ENCODE peak calls at places on chromosomes 12 and 14, in seven cellular contexts. N is neuronal stem cell; S is sigmoid colon; C is stimulated activated CD8-positive, alpha-beta memory T cell treated with anti-CD3 and anti-CD28 coated beads, Interleukin-12 subunit alpha, Interleukin-12 subunit beta, amount 100 ng/mL, for 4 hours; O is DMS 273 treated with DMSO at 0.1 percent for 48 hours; B is AG09309; M is cardiac muscle cell. J is an unnamed sample.

GRCh38 chr12:131896811-131897270 is 2.4 kb downstream of the ULK1 start:
- DNase-seq in M (no peak), B (no peak), N (no peak), C (no peak), S (no peak), O (no peak), J (no peak)

GRCh38 chr12:102407776-102408486 is 72.4 kb downstream of the IGF1 start:
- DNase-seq in O (no peak), N (no peak), M (no peak), B (no peak), C (no peak), S (no peak), J (no peak)

GRCh38 chr14:89455412-89455811 is 38.4 kb upstream of the FOXN3 start:
- DNase-seq in C (no peak), B (no peak), S (peak; percentile 54), M (peak; percentile 25), N (no peak), O (no peak), J (no peak)

GRCh38 chr12:131831635-131832041 is 3.4 kb downstream of the MMP17 start:
- DNase-seq in N (no peak), C (no peak), S (peak; percentile 74), B (peak; percentile 66), O (no peak), M (peak; percentile 94), J (no peak)

GRCh38 chr14:77183896-77184295 is 2.3 kb downstream of the TMEM63C start:
- DNase-seq in N (no peak), B (no peak), O (peak; percentile 77), C (no peak), S (no peak), M (no peak), J (no peak)

GRCh38 chr14:101624579-101624978 is 63.3 kb downstream of the DIO3 start:
- DNase-seq in S (no peak), C (no peak), M (peak; percentile 2), N (peak; percentile 20), O (no peak), B (no peak), J (no peak)

GRCh38 chr14:104970231-104971068 is 7.7 kb downstream of the AHNAK2 start:
- DNase-seq in M (peak; percentile 77), B (peak; percentile 55), S (peak; percentile 97), C (no peak), O (no peak), N (no peak), J (no peak)

GRCh38 chr12:109727746-109728726 is 14.4 kb downstream of the FAM222A start:
- DNase-seq in S (peak; percentile 36), M (no peak), N (no peak), B (no peak), C (no peak), O (no peak), J (no peak)

GRCh38 chr12:54509660-54510059 is 12.1 kb downstream of the NCKAP1L start:
- DNase-seq in M (no peak), B (no peak), N (no peak), O (no peak), S (no peak), C (no peak), J (no peak)

GRCh38 chr14:26370118-26370517 is 227.7 kb downstream of the NOVA1 start:
- DNase-seq in B (no peak), N (no peak), M (peak; percentile 66), C (no peak), O (no peak), S (no peak), J (no peak)

GRCh38 chr14:35158951-35159653 is 36.8 kb downstream of the PRORP start:
- DNase-seq in C (no peak), O (no peak), M (peak; percentile 28), B (no peak), S (no peak), N (peak; percentile 33), J (no peak)

GRCh38 chr14:24088095-24088494 is 6.0 kb upstream of the PCK2 start:
- DNase-seq in B (no peak), M (no peak), O (no peak), S (no peak), C (no peak), N (no peak), J (no peak)

GRCh38 chr12:25436206-25436912 is 116.7 kb downstream of the LMNTD1 start:
- DNase-seq in N (peak; percentile 52), C (no peak), B (peak; percentile 63), S (no peak), M (peak; percentile 91), O (no peak), J (peak; percentile 25)

GRCh38 chr12:104450700-104451099 is 6.0 kb upstream of the CHST11 start:
- DNase-seq in C (no peak), M (no peak), S (no peak), B (no peak), O (no peak), N (no peak), J (no peak)

GRCh38 chr12:5078423-5078822 is 34.7 kb downstream of the KCNA5 start:
- DNase-seq in C (no peak), S (no peak), O (no peak), B (no peak), M (no peak), N (no peak), J (no peak)

GRCh38 chr14:101088395-101088667 is 184.8 kb upstream of the RTL1 start:
- DNase-seq in N (no peak), B (no peak), C (no peak), S (no peak), O (no peak), M (no peak), J (no peak)

GRCh38 chr14:90179809-90180779 is 76.3 kb upstream of the PSMC1 start:
- DNase-seq in O (no peak), B (no peak), C (no peak), N (no peak), S (no peak), M (no peak), J (no peak)